ENCODE peak calls at places on chromosomes 16 and 17, in six cellular contexts. R is GM19239, C is iris pigment epithelial cell, E is brain microvascular endothelial cell, Y is A549, K is BE2C. L is an unnamed sample.

GRCh38 chr17:148757-149156 is 11.4 kb downstream of the SCGB1C2 start:
- DNase-seq in R (no peak), Y (no peak), K (no peak), C (no peak), E (no peak), L (no peak)

GRCh38 chr16:53282975-53283946 is 151.0 kb upstream of the RBL2 start:
- DNase-seq in Y (peak; percentile 58), K (no peak), C (peak; percentile 43), R (no peak), E (no peak), L (peak; percentile 33)

GRCh38 chr17:9842057-9842758 is 16.5 kb downstream of the GLP2R start:
- DNase-seq in Y (peak; percentile 65), K (no peak), C (peak; percentile 85), R (no peak), E (peak; percentile 9), L (no peak)

GRCh38 chr17:6104956-6105355 is 34.8 kb downstream of the WSCD1 start:
- DNase-seq in K (no peak), C (no peak), E (no peak), R (no peak), Y (no peak), L (no peak)

GRCh38 chr17:68381076-68381900 is 76.0 kb downstream of the WIPI1 start:
- DNase-seq in R (no peak), K (no peak), E (peak; percentile 95), C (peak; percentile 95), Y (no peak), L (no peak)

GRCh38 chr17:1073241-1073962 is 76.5 kb downstream of the TIMM22 start:
- DNase-seq in R (no peak), E (no peak), K (no peak), Y (no peak), C (no peak), L (no peak)

GRCh38 chr16:57540906-57541753 is 1.3 kb upstream of the ADGRG5 start:
- DNase-seq in Y (no peak), K (no peak), R (no peak), C (no peak), E (no peak), L (no peak)

GRCh38 chr17:64780096-64781012 is 118.2 kb upstream of the SMURF2 start:
- DNase-seq in R (peak; percentile 66), Y (peak; percentile 82), C (no peak), K (peak; percentile 34), E (no peak), L (peak; percentile 81)

GRCh38 chr17:79081571-79082276 is 7.1 kb downstream of the ENGASE start:
- DNase-seq in R (no peak), K (no peak), E (no peak), C (no peak), Y (no peak), L (no peak)

GRCh38 chr17:75154195-75155106 is at the start of gene JPT1:
- DNase-seq in R (peak; percentile 96), K (peak; percentile 99), Y (peak; percentile 99), E (peak; percentile 99), C (peak; percentile 99), L (peak; percentile 98)

GRCh38 chr16:21208831-21209230 is 2.5 kb downstream of the ZP2 start:
- DNase-seq in R (no peak), Y (no peak), K (no peak), C (no peak), E (no peak), L (no peak)

GRCh38 chr16:58047557-58048348 is 22.2 kb downstream of the MMP15 start:
- DNase-seq in E (no peak), K (no peak), C (no peak), R (no peak), Y (no peak), L (no peak)

GRCh38 chr16:71923941-71924690 is 28.8 kb downstream of the IST1 start:
- DNase-seq in R (no peak), K (no peak), Y (no peak), E (peak; percentile 46), C (peak; percentile 64), L (peak; percentile 58)

GRCh38 chr17:56441331-56441730 is 152.2 kb upstream of the NOG start:
- DNase-seq in E (peak; percentile 73), C (peak; percentile 80), Y (no peak), R (no peak), K (no peak), L (no peak)

GRCh38 chr16:46745594-46745993 is 2.5 kb downstream of the MYLK3 start:
- DNase-seq in Y (no peak), K (no peak), E (no peak), R (no peak), C (no peak), L (no peak)

GRCh38 chr17:42276609-42277341 is 584 bp upstream of the STAT5B start:
- DNase-seq in Y (peak; percentile 76), E (peak; percentile 88), C (peak; percentile 90), R (no peak), K (peak; percentile 67), L (peak; percentile 85)

GRCh38 chr17:55641559-55642160 is 81.0 kb downstream of the TMEM100 start:
- DNase-seq in Y (peak; percentile 20), C (peak; percentile 89), K (peak; percentile 83), E (peak; percentile 64), R (no peak), L (peak; percentile 44)